ENCODE peak calls at places on chromosome 17, in seven cellular contexts. T, E, Q, U, D, I and W are unnamed samples.

GRCh38 chr17:60529806-60530205 is 3.8 kb upstream of the APPBP2 start:
- DNase-seq in U (no peak), I (no peak), D (no peak), E (no peak), Q (no peak), T (no peak), W (no peak)

GRCh38 chr17:18254888-18255649 is 3.5 kb downstream of the FLII start:
- DNase-seq in T (no peak), Q (no peak), U (no peak), I (no peak), E (no peak), D (no peak), W (no peak)

GRCh38 chr17:65139045-65139764 is 2.0 kb downstream of the RGS9 start:
- DNase-seq in I (no peak), E (no peak), U (no peak), Q (no peak), D (no peak), T (no peak), W (no peak)

GRCh38 chr17:18183334-18184142 is at the start of gene ALKBH5:
- DNase-seq in D (peak), E (peak), I (peak), Q (peak), T (peak), U (peak), W (peak)

GRCh38 chr17:3667366-3668278 is 756 bp downstream of the TAX1BP3 start:
- DNase-seq in Q (no peak), I (no peak), E (no peak), T (peak), D (peak), U (peak), W (peak)

GRCh38 chr17:50051606-50052005 is 4.3 kb upstream of the ITGA3 start:
- DNase-seq in Q (no peak), E (no peak), T (no peak), I (no peak), D (no peak), U (no peak), W (no peak)

GRCh38 chr17:6492892-6493674 is 48.8 kb downstream of the PIMREG start:
- DNase-seq in Q (no peak), D (no peak), I (no peak), E (no peak), T (no peak), U (no peak), W (no peak)

GRCh38 chr17:14940946-14941280 is 324.2 kb downstream of the PMP22 start:
- DNase-seq in D (no peak), U (no peak), T (no peak), I (no peak), E (no peak), Q (no peak), W (no peak)

GRCh38 chr17:63833026-63833740 is 5.7 kb upstream of the FTSJ3 start:
- DNase-seq in T (no peak), E (no peak), U (no peak), I (no peak), Q (no peak), D (no peak), W (no peak)

GRCh38 chr17:62855136-62855535 is 47.0 kb upstream of the MARCHF10 start:
- DNase-seq in Q (no peak), T (no peak), U (no peak), I (no peak), E (no peak), D (no peak), W (no peak)

GRCh38 chr17:21397341-21398050 is 21.3 kb downstream of the KCNJ12 start:
- DNase-seq in Q (no peak), U (no peak), I (no peak), E (no peak), T (peak), D (no peak), W (no peak)

GRCh38 chr17:73591278-73592078 is 52.8 kb downstream of the SDK2 start:
- DNase-seq in I (peak), D (no peak), T (no peak), Q (no peak), E (no peak), U (no peak), W (no peak)

GRCh38 chr17:76878568-76878967 is 10.4 kb downstream of the MGAT5B start:
- DNase-seq in U (no peak), I (no peak), E (no peak), T (no peak), D (no peak), Q (no peak), W (no peak)